ENCODE peak calls at places on chromosome 15, in four cellular contexts. One of them, this sample, is unnamed.

GRCh38 chr15:68346986-68347385 is 69.4 kb downstream of the FEM1B start:
- DNase-seq in PC-3: no peak
- DNase-seq in GM23338: no peak
- DNase-seq in hepatocyte: no peak
- DNase-seq in this sample: no peak

GRCh38 chr15:68566377-68566954 is 12.3 kb upstream of the CORO2B start:
- DNase-seq in GM23338: no peak
- DNase-seq in hepatocyte: no peak
- DNase-seq in PC-3: no peak
- DNase-seq in this sample: no peak

GRCh38 chr15:30913761-30914160 is 10.0 kb downstream of the FAN1 start:
- DNase-seq in GM23338: no peak
- DNase-seq in PC-3: no peak
- DNase-seq in hepatocyte: no peak
- DNase-seq in this sample: no peak

GRCh38 chr15:65970937-65971740 is 101.8 kb downstream of the RAB11A start:
- DNase-seq in GM23338: no peak
- DNase-seq in hepatocyte: no peak
- DNase-seq in PC-3: no peak
- DNase-seq in this sample: no peak

GRCh38 chr15:27361418-27361817 is 390.4 kb downstream of the GABRG3 start:
- DNase-seq in PC-3: no peak
- DNase-seq in GM23338: no peak
- DNase-seq in hepatocyte: no peak
- DNase-seq in this sample: no peak

GRCh38 chr15:69092159-69092558 is 68.3 kb upstream of the GLCE start:
- DNase-seq in hepatocyte: no peak
- DNase-seq in GM23338: no peak
- DNase-seq in PC-3: peak; percentile 98
- DNase-seq in this sample: no peak

GRCh38 chr15:85116066-85116465 is 134.4 kb downstream of the PDE8A start:
- DNase-seq in GM23338: no peak
- DNase-seq in PC-3: peak; percentile 70
- DNase-seq in hepatocyte: no peak
- DNase-seq in this sample: no peak

GRCh38 chr15:57306944-57307411 is 69.3 kb upstream of the CGNL1 start:
- DNase-seq in PC-3: no peak
- DNase-seq in hepatocyte: no peak
- DNase-seq in GM23338: peak; percentile 74
- DNase-seq in this sample: no peak

GRCh38 chr15:48641416-48641815 is 4.1 kb downstream of the FBN1 start:
- DNase-seq in PC-3: peak; percentile 24
- DNase-seq in hepatocyte: no peak
- DNase-seq in GM23338: peak; percentile 26
- DNase-seq in this sample: peak; percentile 7

GRCh38 chr15:100863406-100864198 is 16.0 kb upstream of the ALDH1A3 start:
- DNase-seq in PC-3: no peak
- DNase-seq in GM23338: no peak
- DNase-seq in hepatocyte: no peak
- DNase-seq in this sample: no peak

GRCh38 chr15:69729167-69729748 is 276.6 kb downstream of the RPLP1 start:
- DNase-seq in hepatocyte: peak; percentile 27
- DNase-seq in GM23338: peak; percentile 70
- DNase-seq in PC-3: peak; percentile 45
- DNase-seq in this sample: peak; percentile 56

GRCh38 chr15:88681610-88682221 is 42.9 kb downstream of the ISG20 start:
- DNase-seq in hepatocyte: peak; percentile 38
- DNase-seq in GM23338: no peak
- DNase-seq in PC-3: no peak
- DNase-seq in this sample: no peak

GRCh38 chr15:47717036-47717611 is at the start of gene SEMA6D:
- DNase-seq in GM23338: peak; percentile 87
- DNase-seq in hepatocyte: peak; percentile 84
- DNase-seq in PC-3: peak; percentile 73
- DNase-seq in this sample: no peak

DNA sequence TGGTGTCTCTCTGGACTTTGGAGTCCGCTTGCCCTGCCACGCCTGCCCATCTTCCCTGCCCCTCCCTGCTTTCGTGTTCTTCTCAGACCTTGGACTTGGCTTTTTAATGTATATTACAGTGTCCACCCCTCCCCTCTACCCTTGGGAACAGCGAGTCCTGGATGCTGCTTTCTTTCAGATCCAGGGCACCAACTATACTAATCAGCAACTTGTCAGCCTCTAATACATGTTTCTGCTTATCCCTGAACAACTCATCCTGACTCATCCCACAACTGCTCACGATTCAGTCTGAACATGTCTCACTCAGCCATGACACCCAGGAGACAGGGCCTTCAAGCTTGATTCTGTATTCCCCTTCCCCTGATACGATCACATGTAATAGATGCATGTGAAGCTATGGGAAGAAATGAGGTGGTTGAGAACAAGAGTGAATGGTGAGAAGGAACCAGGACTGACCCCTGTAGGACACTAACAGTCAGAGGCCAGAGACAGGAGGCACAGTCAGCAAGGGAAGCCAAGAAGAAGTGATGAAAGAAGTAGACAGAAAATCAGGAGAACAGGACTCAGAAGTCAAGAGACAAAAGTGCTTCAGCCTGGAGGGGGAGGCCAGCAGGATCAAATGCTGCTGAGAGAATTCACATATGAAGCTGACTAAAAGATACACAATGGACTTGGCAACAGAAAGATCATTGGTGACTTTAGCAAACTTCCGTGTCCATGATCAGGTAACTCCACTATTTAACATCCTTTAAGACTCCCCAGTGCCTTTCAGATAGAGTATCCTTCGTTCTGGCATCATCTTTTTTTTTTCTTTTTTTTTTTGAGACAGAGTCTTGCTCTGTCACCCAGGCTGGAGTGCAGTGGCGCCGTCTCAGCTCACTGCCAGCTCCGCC is 35.4 kb downstream of the BCL2L10 start:
- DNase-seq in PC-3: peak; percentile 77
- DNase-seq in hepatocyte: peak; percentile 34
- DNase-seq in GM23338: no peak
- DNase-seq in this sample: no peak
- H2AFZ ChIP-seq in PC-3: no peak overlapping the region
- H2AFZ ChIP-seq in hepatocyte: no peak overlapping the region
- H2AFZ ChIP-seq in GM23338: no peak overlapping the region
- H2AFZ ChIP-seq in this sample: no peak overlapping the region

GRCh38 chr15:75125935-75126334 is 75.7 kb upstream of the C15orf39 start:
- DNase-seq in PC-3: no peak
- DNase-seq in GM23338: no peak
- DNase-seq in hepatocyte: no peak
- DNase-seq in this sample: no peak

GRCh38 chr15:75130597-75131268 is 70.9 kb upstream of the C15orf39 start:
- DNase-seq in PC-3: no peak
- DNase-seq in GM23338: no peak
- DNase-seq in hepatocyte: no peak
- DNase-seq in this sample: peak; percentile 40

GRCh38 chr15:75129788-75130187 is 71.9 kb upstream of the C15orf39 start:
- DNase-seq in PC-3: no peak
- DNase-seq in GM23338: no peak
- DNase-seq in hepatocyte: no peak
- DNase-seq in this sample: no peak

GRCh38 chr15:75123395-75123794 is 78.3 kb upstream of the C15orf39 start:
- DNase-seq in hepatocyte: no peak
- DNase-seq in GM23338: no peak
- DNase-seq in PC-3: peak; percentile 83
- DNase-seq in this sample: no peak

GRCh38 chr15:75127186-75127585 is 74.5 kb upstream of the C15orf39 start:
- DNase-seq in hepatocyte: no peak
- DNase-seq in PC-3: peak; percentile 83
- DNase-seq in GM23338: no peak
- DNase-seq in this sample: no peak
- H2AFZ ChIP-seq in hepatocyte: no peak overlapping the region
- H2AFZ ChIP-seq in PC-3: no peak overlapping the region
- H2AFZ ChIP-seq in GM23338: no peak overlapping the region
- H2AFZ ChIP-seq in this sample: no peak overlapping the region

DNA sequence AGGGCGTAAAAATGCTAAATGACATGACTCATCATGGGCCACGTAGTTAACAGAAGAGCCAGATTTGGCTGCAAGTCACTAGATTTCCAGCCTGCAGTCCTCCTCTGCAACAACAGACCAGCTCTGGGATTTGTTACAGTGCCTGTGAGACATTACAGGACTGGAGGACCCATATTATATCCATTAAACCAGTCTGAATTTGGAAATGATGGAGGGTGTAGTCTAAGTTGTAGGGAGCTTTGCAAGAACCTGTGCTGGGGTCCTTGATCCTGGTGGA is 10.8 kb downstream of the ZNF774 start:
- DNase-seq in GM23338: no peak
- DNase-seq in PC-3: peak; percentile 61
- DNase-seq in hepatocyte: peak; percentile 48
- DNase-seq in this sample: no peak
- H2AFZ ChIP-seq in GM23338: no peak overlapping the region
- H2AFZ ChIP-seq in PC-3: no peak overlapping the region
- H2AFZ ChIP-seq in hepatocyte: no peak overlapping the region
- H2AFZ ChIP-seq in this sample: no peak overlapping the region

DNA sequence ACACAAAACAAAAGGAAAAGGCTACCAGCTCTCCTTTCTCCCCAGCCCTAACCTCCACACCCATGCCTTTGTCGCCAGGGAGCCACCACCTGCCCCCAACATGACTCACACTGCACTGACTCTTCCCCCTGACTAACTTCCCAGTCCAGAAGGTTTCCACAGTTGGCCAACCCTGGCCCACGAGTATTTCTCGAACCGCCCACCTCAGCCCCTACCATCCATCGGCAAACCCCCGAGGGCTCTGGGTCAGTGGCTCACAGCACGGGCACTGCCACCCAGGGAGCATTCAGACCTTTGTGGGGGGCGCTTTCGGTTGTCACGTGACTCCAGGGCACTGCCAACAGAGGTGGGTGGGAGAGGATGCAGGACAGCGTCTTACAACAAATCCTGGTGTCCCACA is 152.3 kb downstream of the LRRC28 start:
- DNase-seq in PC-3: peak; percentile 30
- DNase-seq in GM23338: no peak
- DNase-seq in hepatocyte: no peak
- DNase-seq in this sample: no peak
- H2AFZ ChIP-seq in PC-3: peak overlapping the region; percentile 22
- H2AFZ ChIP-seq in GM23338: no peak overlapping the region
- H2AFZ ChIP-seq in hepatocyte: no peak overlapping the region
- H2AFZ ChIP-seq in this sample: no peak overlapping the region

GRCh38 chr15:99443056-99443756 is 122.6 kb upstream of the MEF2A start:
- DNase-seq in PC-3: no peak
- DNase-seq in GM23338: no peak
- DNase-seq in hepatocyte: no peak
- DNase-seq in this sample: no peak
- H2AFZ ChIP-seq in PC-3: peak overlapping the region; percentile 65
- H2AFZ ChIP-seq in GM23338: no peak overlapping the region
- H2AFZ ChIP-seq in hepatocyte: no peak overlapping the region
- H2AFZ ChIP-seq in this sample: no peak overlapping the region

DNA sequence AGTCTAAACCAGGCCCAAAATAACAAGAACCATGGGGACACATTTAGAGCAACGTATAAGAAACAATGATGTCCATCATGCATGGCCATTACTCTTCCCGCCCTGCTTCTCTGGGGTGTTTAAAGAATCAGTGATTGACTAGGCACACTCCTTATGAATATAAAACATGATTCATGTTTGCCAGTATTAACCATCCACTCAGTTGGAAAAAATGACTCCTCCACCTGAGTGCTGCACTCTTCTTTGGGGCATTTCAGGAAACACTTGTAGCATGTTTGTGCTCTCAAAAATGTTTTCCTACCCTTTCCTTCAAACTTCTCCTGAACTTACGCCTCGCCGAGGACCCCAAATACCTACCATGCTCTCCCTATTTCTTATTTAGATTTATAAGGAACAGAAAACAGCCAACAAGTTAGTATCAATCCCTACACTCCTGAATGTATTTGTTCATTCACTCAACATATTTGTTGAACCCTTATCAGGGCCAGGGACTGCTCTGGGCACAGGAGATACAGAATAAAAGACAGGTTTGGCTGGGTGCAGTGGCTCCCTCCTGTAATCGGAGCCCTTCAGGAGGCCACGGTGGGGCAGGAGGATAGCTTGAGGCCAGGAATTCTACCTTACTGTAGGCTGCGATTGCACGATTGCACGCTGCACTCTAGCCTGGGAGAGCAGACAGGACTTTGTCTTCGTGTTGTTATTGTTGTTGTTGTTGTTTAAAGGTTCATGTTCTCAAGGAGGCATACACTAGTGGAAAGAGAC is 137.0 kb downstream of the TMCO5A start:
- DNase-seq in hepatocyte: no peak
- DNase-seq in GM23338: no peak
- DNase-seq in PC-3: peak; percentile 51
- DNase-seq in this sample: no peak
- H2AFZ ChIP-seq in hepatocyte: no peak overlapping the region
- H2AFZ ChIP-seq in GM23338: no peak overlapping the region
- H2AFZ ChIP-seq in PC-3: no peak overlapping the region
- H2AFZ ChIP-seq in this sample: peak overlapping the region; percentile 87

GRCh38 chr15:91855241-91855640 is 1.7 kb downstream of the SLCO3A1 start:
- DNase-seq in GM23338: no peak
- DNase-seq in PC-3: no peak
- DNase-seq in hepatocyte: no peak
- DNase-seq in this sample: peak; percentile 33

GRCh38 chr15:91853501-91853967 is at the start of gene SLCO3A1:
- DNase-seq in PC-3: no peak
- DNase-seq in hepatocyte: peak; percentile 65
- DNase-seq in GM23338: peak; percentile 74
- DNase-seq in this sample: peak; percentile 78

GRCh38 chr15:91853968-91854943 is 748 bp downstream of the SLCO3A1 start:
- DNase-seq in PC-3: no peak
- DNase-seq in hepatocyte: peak; percentile 49
- DNase-seq in GM23338: peak; percentile 60
- DNase-seq in this sample: peak; percentile 80

GRCh38 chr15:91855684-91856553 is 2.4 kb downstream of the SLCO3A1 start:
- DNase-seq in GM23338: peak; percentile 94
- DNase-seq in hepatocyte: peak; percentile 11
- DNase-seq in PC-3: peak; percentile 43
- DNase-seq in this sample: peak; percentile 79

GRCh38 chr15:91852741-91853500 is 587 bp upstream of the SLCO3A1 start:
- DNase-seq in GM23338: peak; percentile 75
- DNase-seq in hepatocyte: peak; percentile 77
- DNase-seq in PC-3: no peak
- DNase-seq in this sample: peak; percentile 86
- H2AFZ ChIP-seq in GM23338: peak overlapping the region; percentile 98
- H2AFZ ChIP-seq in hepatocyte: peak overlapping the region; percentile 88
- H2AFZ ChIP-seq in PC-3: no peak overlapping the region
- H2AFZ ChIP-seq in this sample: peak overlapping the region; percentile 77

DNA sequence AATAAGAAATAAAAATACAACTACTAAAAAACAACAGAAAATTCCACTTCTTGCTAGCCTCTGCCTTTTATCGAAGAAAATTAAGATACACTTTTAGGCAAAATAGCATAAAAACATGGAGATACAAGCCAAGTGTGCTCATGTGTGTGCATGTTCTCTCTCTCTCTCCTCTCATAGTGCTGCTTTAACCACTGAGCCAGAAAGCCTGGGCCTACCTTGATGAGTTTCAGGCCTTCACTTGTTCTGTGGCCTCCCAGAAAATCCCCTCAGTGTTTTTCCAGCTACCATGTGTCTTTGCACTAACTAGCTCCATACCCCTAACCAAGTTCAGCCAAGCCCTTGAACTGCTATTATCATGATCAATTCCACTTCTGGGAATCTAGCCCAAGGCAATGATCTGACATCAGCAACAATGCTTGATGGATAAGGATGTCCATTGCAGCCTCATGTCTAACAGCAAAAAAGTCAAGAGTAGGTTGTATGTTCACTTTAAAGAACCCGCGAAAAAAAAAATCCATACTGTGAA is 18.1 kb downstream of the CYP11A1 start:
- DNase-seq in PC-3: no peak
- DNase-seq in hepatocyte: no peak
- DNase-seq in GM23338: no peak
- DNase-seq in this sample: no peak
- H2AFZ ChIP-seq in PC-3: no peak overlapping the region
- H2AFZ ChIP-seq in hepatocyte: no peak overlapping the region
- H2AFZ ChIP-seq in GM23338: no peak overlapping the region
- H2AFZ ChIP-seq in this sample: no peak overlapping the region

GRCh38 chr15:89826671-89827655 is 12.3 kb upstream of the ANPEP start:
- DNase-seq in PC-3: no peak
- DNase-seq in GM23338: no peak
- DNase-seq in hepatocyte: no peak
- DNase-seq in this sample: no peak
- H2AFZ ChIP-seq in PC-3: no peak overlapping the region
- H2AFZ ChIP-seq in GM23338: no peak overlapping the region
- H2AFZ ChIP-seq in hepatocyte: no peak overlapping the region
- H2AFZ ChIP-seq in this sample: no peak overlapping the region

This sample was measured in OCI-LY7.